ENCODE peak calls at places on chromosomes 3 and 15, in five cellular contexts. D is upper lobe of left lung, T is K562, U is HepG2, V is GM12878. M is an unnamed sample. For H3K27me3, the result is how much of the 10 kb centered on the place peaks cover.

GRCh38 chr15:96047255-96047931 is 283.1 kb upstream of the NR2F2 start:
- ATAC-seq in D (peak), T (peak), U (no peak), V (peak), M (no peak)

GRCh38 chr3:192281207-192281880 is 446.0 kb downstream of the FGF12 start:
- ATAC-seq in D (no peak), T (no peak), U (no peak), V (no peak), M (no peak)

GRCh38 chr3:9777695-9778023 is 7.9 kb upstream of the CAMK1 start:
- ATAC-seq in D (peak), T (no peak), U (no peak), V (no peak), M (no peak)

GRCh38 chr15:82832601-82833209 is 23.3 kb downstream of the WHAMM start:
- ATAC-seq in D (peak), T (no peak), U (no peak), V (peak), M (no peak)

GRCh38 chr15:72042865-72043264 is 75.1 kb downstream of the MYO9A start:
- ATAC-seq in D (no peak), T (no peak), U (no peak), V (peak), M (no peak)

GRCh38 chr3:15287565-15288330 is 44.6 kb downstream of the SH3BP5 start:
- ATAC-seq in D (peak), T (peak), U (no peak), V (no peak), M (peak)

GRCh38 chr3:65597225-65597951 is 441.3 kb downstream of the MAGI1 start:
- ATAC-seq in D (peak), T (peak), U (no peak), V (no peak), M (no peak)

GRCh38 chr15:57485869-57486268 is 105.8 kb upstream of the MYZAP start:
- ATAC-seq in D (peak), T (no peak), U (peak), V (no peak), M (no peak)

GRCh38 chr3:135929670-135930069 is 35.9 kb upstream of the PPP2R3A start:
- ATAC-seq in D (peak), T (no peak), U (no peak), V (no peak), M (peak)

GRCh38 chr15:61750271-61751084 is 309.8 kb downstream of the VPS13C start:
- ATAC-seq in D (no peak), T (no peak), U (no peak), V (no peak), M (no peak)
- TF ChIP-seq EP300 in D (no peak), T (no peak), U (no peak), V (no peak), M (no peak)

DNA sequence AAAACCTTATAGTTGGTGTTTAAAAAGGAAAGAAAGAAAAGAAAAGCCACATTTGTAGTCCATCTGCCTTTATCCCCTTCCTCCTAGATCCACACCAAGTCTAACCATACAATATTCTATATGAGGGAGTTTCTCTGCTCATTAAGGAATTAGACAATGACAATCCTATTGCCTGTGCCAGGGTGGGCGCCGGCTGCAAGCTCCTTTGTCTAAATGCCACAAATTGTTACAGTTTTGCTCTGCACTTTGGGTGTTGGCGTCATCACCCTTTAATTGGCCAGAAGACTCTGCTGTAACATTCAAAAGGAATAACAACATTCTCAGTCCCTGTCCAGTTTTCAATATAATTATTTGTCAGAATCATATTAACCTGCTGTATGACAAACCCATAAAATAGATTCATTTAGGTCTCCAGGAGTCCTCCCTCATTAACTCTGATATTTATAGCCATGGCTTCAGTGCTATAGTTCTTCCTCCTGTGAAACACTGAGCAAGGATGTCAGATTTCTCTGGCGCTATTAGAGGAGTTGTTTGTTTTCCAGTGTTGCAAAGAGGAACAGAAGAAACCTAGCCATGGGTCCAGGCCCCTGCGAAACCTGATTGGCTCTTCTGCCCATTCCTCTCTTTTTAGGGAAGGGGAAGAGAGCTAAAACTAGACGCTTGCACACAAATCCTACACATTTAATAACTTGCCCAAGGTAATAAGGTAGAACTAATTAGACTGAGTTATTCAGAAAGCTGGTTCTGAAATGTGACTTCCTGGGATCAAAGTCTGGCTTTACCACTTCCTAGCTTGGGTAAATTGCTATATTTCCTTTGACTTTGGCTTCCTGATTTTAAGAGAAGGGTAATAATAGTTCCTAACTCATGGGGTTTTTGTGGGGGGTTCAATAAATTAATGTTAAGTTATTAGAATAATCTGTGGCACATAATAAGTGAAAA is 112.4 kb downstream of the CD47 start:
- ATAC-seq in D (no peak), T (no peak), U (no peak), V (no peak), M (no peak)
- H3K27me3 ChIP-seq in D (under half), T (under half), U (under half), V (under half), M (under half)

GRCh38 chr15:60933914-60934885 is 294.9 kb downstream of the RORA start:
- ATAC-seq in D (no peak), T (no peak), U (no peak), V (no peak), M (no peak)

GRCh38 chr15:60932051-60932915 is 296.8 kb downstream of the RORA start:
- ATAC-seq in D (peak), T (no peak), U (no peak), V (peak), M (no peak)

GRCh38 chr15:60936186-60936585 is 292.9 kb downstream of the RORA start:
- ATAC-seq in D (no peak), T (no peak), U (no peak), V (no peak), M (no peak)

GRCh38 chr15:60937278-60937677 is 291.8 kb downstream of the RORA start:
- ATAC-seq in D (no peak), T (no peak), U (no peak), V (no peak), M (no peak)

GRCh38 chr15:60935130-60935529 is 294.0 kb downstream of the RORA start:
- ATAC-seq in D (peak), T (no peak), U (no peak), V (no peak), M (peak)
- TF ChIP-seq EP300 in D (no peak), T (no peak), U (no peak), V (no peak), M (no peak)

GRCh38 chr15:45635191-45635638 is 386 bp downstream of the SQOR start:
- ATAC-seq in D (peak), T (peak), U (peak), V (peak), M (peak)

GRCh38 chr15:45638641-45639040 is 3.8 kb downstream of the SQOR start:
- ATAC-seq in D (no peak), T (no peak), U (no peak), V (no peak), M (no peak)

GRCh38 chr15:45634442-45635190 is at the start of gene SQOR:
- ATAC-seq in D (peak), T (peak), U (peak), V (peak), M (peak)

GRCh38 chr15:45635763-45636292 is 999 bp downstream of the SQOR start:
- ATAC-seq in D (no peak), T (no peak), U (no peak), V (peak), M (no peak)

GRCh38 chr15:45637552-45638033 is 2.8 kb downstream of the SQOR start:
- ATAC-seq in D (peak), T (peak), U (no peak), V (peak), M (peak)
- H3K27me3 ChIP-seq in D (under half), T (under half), U (under half), V (under half), M (under half)

DNA sequence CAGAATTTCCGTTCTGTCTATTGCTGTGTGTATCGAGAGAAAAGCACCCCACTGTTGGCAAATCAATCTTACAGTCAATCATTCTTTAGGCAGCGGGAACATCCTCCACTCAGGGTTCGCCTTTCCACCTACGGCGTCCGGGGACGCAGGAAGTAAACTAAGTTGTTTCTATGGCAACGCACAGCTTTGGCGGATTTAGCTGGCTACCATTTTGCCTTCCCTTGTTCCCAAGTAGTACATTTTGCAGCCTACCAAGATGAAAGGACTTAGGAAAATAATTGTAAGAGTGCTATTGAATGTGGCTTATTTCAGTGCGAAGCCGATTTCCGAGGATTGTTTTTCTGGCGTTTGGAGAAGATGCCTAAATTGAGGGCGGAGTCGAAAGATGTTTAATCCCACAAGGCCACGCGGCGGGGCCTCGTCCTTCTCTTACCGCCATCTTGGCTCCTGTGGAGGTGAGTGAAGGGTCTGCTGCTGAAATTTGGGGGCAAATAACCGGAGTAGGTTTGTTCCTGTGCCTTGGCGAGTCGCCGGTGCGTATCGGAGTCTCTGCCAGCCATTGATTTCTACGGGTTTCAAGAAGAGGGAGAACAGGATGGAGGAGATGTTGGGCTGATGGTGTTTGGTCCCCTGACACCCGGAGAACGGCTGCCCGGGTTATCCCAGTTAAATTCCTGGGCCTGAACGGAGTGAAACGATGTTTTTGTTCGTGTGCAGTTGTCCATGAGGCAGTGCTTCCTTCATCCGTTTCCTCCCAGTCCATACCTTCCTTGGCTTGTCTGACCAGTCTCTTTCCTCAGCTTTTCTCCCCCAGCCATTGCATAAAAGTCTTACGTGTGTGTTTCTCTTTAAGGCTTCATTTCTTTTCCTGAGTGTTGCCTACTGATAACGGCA is at the start of gene RPL35A:
- ATAC-seq in D (peak), T (peak), U (peak), V (peak), M (peak)
- TF ChIP-seq EP300 in D (no peak), T (peak), U (no peak), V (no peak), M (no peak)

DNA sequence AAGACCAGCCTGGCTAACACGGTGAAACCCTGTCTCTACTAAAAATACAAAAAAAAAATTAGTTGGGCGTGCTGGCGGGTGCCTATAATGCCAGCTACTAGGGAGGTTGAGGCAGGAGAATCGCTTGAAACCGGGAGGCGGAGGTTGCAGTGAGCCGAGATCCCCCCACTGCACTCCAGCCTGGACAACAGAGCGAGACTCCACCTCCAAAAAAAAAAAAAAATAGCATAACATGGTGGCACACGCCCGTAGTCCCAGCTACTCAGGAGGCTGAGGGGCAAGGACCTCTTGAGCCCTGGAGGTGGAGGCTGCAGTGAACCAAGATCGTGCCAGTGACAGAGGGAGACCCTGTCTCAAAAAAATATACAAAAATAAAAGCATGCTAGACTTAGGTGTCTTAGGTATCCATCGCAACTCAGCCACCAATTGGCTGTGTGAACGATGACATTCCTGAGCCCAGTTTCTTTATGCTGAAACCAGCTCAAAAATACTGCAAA is 6.2 kb downstream of the PLCH1 start:
- ATAC-seq in D (no peak), T (no peak), U (peak), V (no peak), M (no peak)
- H3K27me3 ChIP-seq in D (under half), T (under half), U (under half), V (under half), M (under half)

DNA sequence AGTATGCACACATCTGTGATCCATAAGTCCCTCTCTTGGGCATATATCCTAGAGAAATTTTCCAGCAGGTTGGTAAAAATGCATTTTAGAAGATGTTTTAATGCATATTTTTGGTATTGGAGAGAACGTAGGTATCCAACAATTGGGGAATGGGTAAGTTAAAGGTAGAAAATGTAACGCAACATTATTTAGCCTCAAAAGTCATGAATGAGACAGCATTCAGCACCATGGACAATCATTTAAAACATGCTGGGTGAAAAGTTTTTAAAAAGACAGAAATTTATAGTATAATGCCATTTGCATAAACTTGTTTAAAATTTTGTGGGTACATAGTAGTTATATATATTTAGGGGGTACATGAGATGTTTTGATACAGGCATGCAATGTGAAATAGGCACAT is 43.4 kb downstream of the TRIM69 start:
- ATAC-seq in D (no peak), T (no peak), U (no peak), V (no peak), M (no peak)
- TF ChIP-seq EP300 in D (no peak), T (no peak), U (no peak), V (no peak), M (no peak)

M was measured in gastroesophageal sphincter.